ENCODE peak calls at places on chromosome X, in nine cellular contexts. A, C, H, U, J, S, V, R and N are unnamed samples.

GRCh38 chrX:35728481-35728880 is 69.7 kb upstream of the MAGEB16 start:
- DNase-seq in V (no peak), C (no peak), R (no peak), A (no peak), H (peak), J (no peak), U (no peak), S (no peak), N (no peak)

GRCh38 chrX:22481436-22481835 is 208.7 kb downstream of the CBLL2 start:
- DNase-seq in U (no peak), V (no peak), R (no peak), S (no peak), J (no peak), A (peak), C (no peak), H (no peak), N (peak)

GRCh38 chrX:111124418-111124817 is 28.4 kb downstream of the PAK3 start:
- DNase-seq in A (no peak), V (no peak), H (no peak), J (no peak), S (no peak), U (no peak), C (no peak), R (no peak), N (no peak)

GRCh38 chrX:40278340-40279090 is 180.8 kb upstream of the BCOR start:
- DNase-seq in A (peak), J (no peak), V (no peak), C (no peak), U (no peak), H (no peak), R (no peak), S (no peak), N (peak)

GRCh38 chrX:142804085-142804484 is 221.6 kb upstream of the SPANXN4 start:
- DNase-seq in S (no peak), C (no peak), R (no peak), A (no peak), H (peak), J (no peak), V (no peak), U (no peak), N (no peak)

GRCh38 chrX:124098089-124098488 is 136.6 kb downstream of the STAG2 start:
- DNase-seq in C (no peak), S (no peak), A (peak), J (no peak), V (no peak), H (peak), R (no peak), U (no peak), N (peak)

GRCh38 chrX:17597836-17598434 is 139.4 kb upstream of the SCML1 start:
- DNase-seq in J (peak), S (peak), U (peak), R (peak), A (peak), H (no peak), V (peak), C (no peak), N (peak)

GRCh38 chrX:72272868-72273267 is 4.2 kb downstream of the RPS4X start:
- DNase-seq in U (no peak), S (no peak), V (no peak), C (no peak), H (no peak), J (no peak), A (peak), R (no peak), N (peak)

GRCh38 chrX:131072871-131073571 is 14.9 kb downstream of the ARHGAP36 start:
- DNase-seq in S (no peak), R (no peak), H (no peak), J (no peak), V (no peak), C (no peak), U (no peak), A (no peak), N (no peak)

GRCh38 chrX:131747173-131747572 is 203.3 kb downstream of the OR13H1 start:
- DNase-seq in C (peak), U (peak), S (no peak), R (no peak), H (no peak), V (peak), J (peak), A (peak), N (peak)

GRCh38 chrX:115650916-115651315 is 89.9 kb downstream of the PLS3 start:
- DNase-seq in S (no peak), J (peak), U (no peak), R (no peak), C (no peak), A (peak), V (peak), H (peak), N (peak)

GRCh38 chrX:17860179-17860780 is 818 bp downstream of the RAI2 start:
- DNase-seq in R (no peak), A (peak), J (peak), H (peak), V (no peak), S (peak), U (no peak), C (no peak), N (no peak)

GRCh38 chrX:150566734-150567182 is 1.7 kb upstream of the MTM1 start:
- DNase-seq in V (no peak), R (no peak), S (no peak), C (no peak), J (no peak), A (no peak), U (no peak), H (no peak), N (no peak)

GRCh38 chrX:71885099-71885498 is 25.5 kb upstream of the NHSL2 start:
- DNase-seq in H (no peak), U (no peak), V (no peak), A (no peak), R (no peak), J (no peak), C (no peak), S (no peak), N (no peak)

GRCh38 chrX:22043872-22044271 is 11.7 kb downstream of the PHEX start:
- DNase-seq in V (no peak), C (no peak), S (no peak), A (no peak), R (no peak), H (no peak), J (no peak), U (no peak), N (no peak)

GRCh38 chrX:56219702-56220101 is 12.5 kb upstream of the KLF8 start:
- DNase-seq in J (no peak), A (no peak), V (no peak), R (no peak), S (no peak), H (no peak), C (no peak), U (no peak), N (no peak)
- TF ChIP-seq CTCF in J (no peak), A (peak), V (no peak), R (no peak), S (peak), H (no peak), C (no peak), U (no peak), N (no peak)

GRCh38 chrX:25016938-25017598 is 1.3 kb upstream of the ARX start:
- DNase-seq in U (no peak), A (no peak), R (no peak), S (no peak), H (no peak), V (no peak), J (no peak), C (no peak), N (no peak)

GRCh38 chrX:25018682-25019081 is 2.9 kb upstream of the ARX start:
- DNase-seq in S (no peak), R (no peak), V (no peak), U (no peak), J (no peak), A (no peak), H (no peak), C (no peak), N (no peak)

GRCh38 chrX:25015486-25016360 is at the start of gene ARX:
- DNase-seq in C (peak), S (peak), R (no peak), V (no peak), J (no peak), H (peak), U (peak), A (peak), N (peak)

GRCh38 chrX:25016361-25016671 is 551 bp upstream of the ARX start:
- DNase-seq in C (no peak), A (no peak), S (no peak), J (no peak), V (no peak), U (no peak), H (no peak), R (no peak), N (no peak)

DNA sequence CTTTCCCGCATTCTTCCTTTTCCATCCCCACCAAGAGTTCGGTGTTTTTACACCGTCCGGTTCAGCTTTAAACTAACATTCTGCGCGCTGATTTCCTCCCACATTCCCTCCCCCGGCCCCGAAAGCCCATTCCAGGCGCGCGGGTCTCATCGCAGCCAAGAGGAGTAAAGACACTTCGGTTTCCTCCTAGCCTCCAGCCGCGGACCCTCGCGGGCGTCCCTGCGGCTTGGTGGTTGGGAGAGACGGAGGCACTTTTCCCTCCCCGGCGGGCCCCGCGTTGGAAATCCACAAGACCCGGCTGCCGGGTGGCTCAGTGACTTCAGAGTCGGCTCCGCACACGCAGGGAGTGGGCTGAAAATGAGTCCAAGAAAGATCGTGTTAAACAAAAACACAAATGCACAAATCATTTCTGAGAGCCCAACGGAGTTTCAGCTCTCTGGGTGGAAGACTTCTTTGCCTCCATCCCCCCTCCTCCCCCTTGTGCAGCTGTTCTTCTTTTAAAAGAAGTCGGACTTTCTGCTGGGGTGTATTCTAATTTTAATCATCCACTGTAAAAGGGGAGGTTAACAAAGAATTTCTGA is 2.0 kb upstream of the ARX start:
- DNase-seq in A (no peak), H (peak), V (no peak), C (no peak), U (no peak), R (no peak), S (no peak), J (no peak), N (no peak)
- H3K4me3 ChIP-seq in A (no peak), H (no peak), V (no peak), C (no peak), U (no peak), R (no peak), S (no peak), J (no peak), N (no peak)

GRCh38 chrX:13691845-13692334 is 3.0 kb downstream of the RAB9A start:
- DNase-seq in C (no peak), R (no peak), A (peak), S (no peak), H (no peak), V (no peak), U (no peak), J (no peak), N (no peak)

GRCh38 chrX:13688772-13689518 is at the start of gene RAB9A:
- DNase-seq in C (peak), R (peak), S (peak), U (peak), A (peak), J (peak), H (peak), V (peak), N (peak)

GRCh38 chrX:13689519-13690211 is 737 bp downstream of the RAB9A start:
- DNase-seq in R (no peak), C (no peak), J (no peak), V (no peak), U (no peak), A (peak), H (peak), S (no peak), N (peak)

GRCh38 chrX:13692771-13693231 is 3.9 kb downstream of the RAB9A start:
- DNase-seq in A (peak), V (no peak), J (no peak), R (no peak), U (no peak), C (no peak), H (no peak), S (no peak), N (no peak)

GRCh38 chrX:13690836-13691235 is 1.9 kb downstream of the RAB9A start:
- DNase-seq in H (no peak), A (no peak), R (no peak), S (no peak), C (no peak), J (no peak), U (no peak), V (no peak), N (no peak)
- TF ChIP-seq CTCF in H (no peak), A (no peak), R (no peak), S (no peak), C (no peak), J (no peak), U (no peak), V (no peak), N (peak)

GRCh38 chrX:139826065-139827044 is 106.5 kb downstream of the ATP11C start:
- DNase-seq in H (no peak), R (no peak), S (no peak), C (no peak), U (no peak), A (peak), J (no peak), V (no peak), N (peak)
- H3K4me3 ChIP-seq in H (no peak), R (no peak), S (no peak), C (no peak), U (no peak), A (no peak), J (no peak), V (no peak), N (no peak)

DNA sequence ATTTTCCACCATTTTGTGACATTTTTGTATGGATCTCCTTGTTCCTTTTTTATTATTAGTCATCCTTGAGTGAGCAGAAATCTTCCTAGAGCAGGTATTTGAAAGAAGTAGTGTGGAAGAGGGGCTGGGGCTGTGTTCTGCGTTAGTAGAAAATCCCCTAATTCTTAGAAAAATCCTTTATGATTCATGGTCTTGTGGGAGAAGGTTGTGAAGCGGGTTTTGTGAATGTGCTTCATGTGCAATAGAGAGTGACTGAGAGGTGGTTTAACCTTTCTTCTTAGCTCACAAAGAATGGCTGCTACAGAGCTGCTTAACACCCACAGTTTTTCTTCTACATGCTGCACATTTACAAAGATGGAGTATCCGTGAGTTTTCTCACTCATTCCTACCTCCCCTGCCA is 220.5 kb downstream of the IDS start:
- DNase-seq in S (no peak), H (no peak), J (no peak), V (no peak), C (no peak), A (no peak), R (no peak), U (no peak), N (no peak)
- TF ChIP-seq CTCF in S (no peak), H (no peak), J (no peak), V (no peak), C (no peak), A (no peak), R (no peak), U (no peak), N (no peak)

GRCh38 chrX:154443479-154443910 is 446 bp upstream of the FAM50A start:
- DNase-seq in A (no peak), C (no peak), V (no peak), S (no peak), H (peak), R (no peak), U (no peak), J (no peak), N (no peak)
- H3K4me3 ChIP-seq in A (peak), C (no peak), V (peak), S (peak), H (peak), R (peak), U (peak), J (no peak), N (peak)

DNA sequence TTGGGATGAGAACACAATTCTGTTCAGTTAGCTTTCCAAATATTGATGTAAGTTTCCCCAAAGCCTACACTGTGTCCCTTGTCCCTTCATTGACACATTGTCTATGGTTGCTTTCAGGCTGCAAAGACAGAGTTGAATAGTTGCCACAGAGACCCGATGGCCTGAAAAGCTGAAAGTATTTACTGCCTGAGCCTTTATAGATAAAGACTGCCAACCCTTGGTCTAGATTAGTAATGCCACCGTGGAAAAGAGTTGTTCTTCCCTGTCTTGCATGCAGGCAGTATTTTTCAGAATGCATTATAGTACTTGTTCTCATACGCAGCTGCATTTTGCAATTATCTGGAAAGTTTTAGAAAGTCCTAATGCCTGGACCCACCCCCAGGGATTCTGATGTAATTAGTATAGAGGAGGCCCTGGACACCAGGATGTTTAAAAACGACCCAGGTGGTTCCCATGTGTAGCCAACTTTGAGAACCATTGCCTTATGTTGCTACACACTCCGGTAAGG is 180.8 kb downstream of the FRMPD4 start:
- DNase-seq in A (no peak), V (no peak), U (no peak), R (no peak), S (no peak), J (no peak), H (no peak), C (no peak), N (no peak)
- TF ChIP-seq CTCF in A (no peak), V (no peak), U (no peak), R (no peak), S (no peak), J (no peak), H (no peak), C (no peak), N (no peak)

GRCh38 chrX:69362889-69363288 is 141.2 kb upstream of the NALF2 start:
- DNase-seq in U (no peak), H (no peak), V (no peak), J (no peak), S (no peak), A (peak), C (no peak), R (no peak), N (no peak)
- H3K4me3 ChIP-seq in U (no peak), H (no peak), V (no peak), J (no peak), S (no peak), A (no peak), C (no peak), R (no peak), N (no peak)

GRCh38 chrX:16436348-16437188 is 213.4 kb upstream of the S100G start:
- DNase-seq in C (peak), U (peak), A (peak), H (peak), V (peak), S (peak), R (peak), J (peak), N (peak)
- TF ChIP-seq CTCF in C (peak), U (peak), A (peak), H (peak), V (no peak), S (peak), R (peak), J (peak), N (peak)